ENCODE peak calls at places on chromosomes 2 and 18, in seven cellular contexts. One of them, this sample, is unnamed.

GRCh38 chr18:634551-635045 is 22.9 kb upstream of the TYMS start:
- DNase-seq in hepatocyte: no peak
- DNase-seq in WERI-Rb-1: no peak
- DNase-seq in GM19239: no peak
- DNase-seq in Caki2: no peak
- DNase-seq in fibroblast of lung: no peak
- DNase-seq in GM12865: no peak
- DNase-seq in this sample: no peak

GRCh38 chr2:231764752-231765151 is 16.3 kb downstream of the PDE6D start:
- DNase-seq in hepatocyte: no peak
- DNase-seq in WERI-Rb-1: no peak
- DNase-seq in GM19239: no peak
- DNase-seq in Caki2: peak
- DNase-seq in fibroblast of lung: peak
- DNase-seq in GM12865: no peak
- DNase-seq in this sample: peak

GRCh38 chr2:105712981-105713596 is 31.6 kb upstream of the NCK2 start:
- DNase-seq in hepatocyte: peak
- DNase-seq in WERI-Rb-1: no peak
- DNase-seq in GM19239: no peak
- DNase-seq in Caki2: no peak
- DNase-seq in fibroblast of lung: peak
- DNase-seq in GM12865: peak
- DNase-seq in this sample: no peak

GRCh38 chr2:29228276-29228675 is 113.1 kb downstream of the CLIP4 start:
- DNase-seq in hepatocyte: no peak
- DNase-seq in WERI-Rb-1: peak
- DNase-seq in GM19239: no peak
- DNase-seq in Caki2: no peak
- DNase-seq in fibroblast of lung: peak
- DNase-seq in GM12865: no peak
- DNase-seq in this sample: peak

GRCh38 chr18:49849331-49850217 is 36.2 kb upstream of the ACAA2 start:
- DNase-seq in hepatocyte: peak
- DNase-seq in WERI-Rb-1: peak
- DNase-seq in GM19239: no peak
- DNase-seq in Caki2: peak
- DNase-seq in fibroblast of lung: peak
- DNase-seq in GM12865: no peak
- DNase-seq in this sample: peak

GRCh38 chr18:36702398-36703010 is 126.3 kb downstream of the TPGS2 start:
- DNase-seq in hepatocyte: no peak
- DNase-seq in WERI-Rb-1: no peak
- DNase-seq in GM19239: no peak
- DNase-seq in Caki2: no peak
- DNase-seq in fibroblast of lung: no peak
- DNase-seq in GM12865: no peak
- DNase-seq in this sample: no peak

GRCh38 chr2:71385008-71385407 is 53.4 kb downstream of the ZNF638 start:
- DNase-seq in hepatocyte: peak
- DNase-seq in WERI-Rb-1: no peak
- DNase-seq in GM19239: no peak
- DNase-seq in Caki2: no peak
- DNase-seq in fibroblast of lung: peak
- DNase-seq in GM12865: no peak
- DNase-seq in this sample: peak

GRCh38 chr2:60811491-60812370 is 55.7 kb downstream of the PAPOLG start:
- DNase-seq in hepatocyte: no peak
- DNase-seq in WERI-Rb-1: peak
- DNase-seq in GM19239: no peak
- DNase-seq in Caki2: no peak
- DNase-seq in fibroblast of lung: no peak
- DNase-seq in GM12865: no peak
- DNase-seq in this sample: no peak

This sample was measured in RCC 7860.